ENCODE peak calls at places on chromosome 4, in seven cellular contexts. One of them, this sample, is unnamed.

GRCh38 chr4:151719045-151719743 is 41.6 kb downstream of the GATB start:
- DNase-seq in psoas muscle: no peak
- DNase-seq in suprapubic skin: no peak
- DNase-seq in thyroid gland: no peak
- DNase-seq in left ventricle myocardium inferior: peak
- DNase-seq in ovary: no peak
- DNase-seq in MM.1S: no peak
- DNase-seq in this sample: no peak

GRCh38 chr4:152415980-152416379 is 119.9 kb downstream of the FBXW7 start:
- DNase-seq in psoas muscle: no peak
- DNase-seq in thyroid gland: no peak
- DNase-seq in left ventricle myocardium inferior: no peak
- DNase-seq in suprapubic skin: no peak
- DNase-seq in MM.1S: no peak
- DNase-seq in ovary: no peak
- DNase-seq in this sample: no peak

GRCh38 chr4:234178-234577 is 71.1 kb downstream of the ZNF732 start:
- DNase-seq in psoas muscle: no peak
- DNase-seq in suprapubic skin: no peak
- DNase-seq in ovary: no peak
- DNase-seq in thyroid gland: no peak
- DNase-seq in MM.1S: no peak
- DNase-seq in left ventricle myocardium inferior: no peak
- DNase-seq in this sample: no peak

GRCh38 chr4:145153904-145154298 is 26.5 kb downstream of the OTUD4 start:
- DNase-seq in psoas muscle: no peak
- DNase-seq in thyroid gland: no peak
- DNase-seq in suprapubic skin: no peak
- DNase-seq in ovary: no peak
- DNase-seq in MM.1S: peak
- DNase-seq in left ventricle myocardium inferior: no peak
- DNase-seq in this sample: no peak

GRCh38 chr4:75924309-75924708 is 16.5 kb downstream of the NAAA start:
- DNase-seq in left ventricle myocardium inferior: no peak
- DNase-seq in psoas muscle: no peak
- DNase-seq in ovary: no peak
- DNase-seq in suprapubic skin: no peak
- DNase-seq in MM.1S: no peak
- DNase-seq in thyroid gland: no peak
- DNase-seq in this sample: no peak

GRCh38 chr4:22514001-22514400 is 1.9 kb downstream of the ADGRA3 start:
- DNase-seq in psoas muscle: no peak
- DNase-seq in thyroid gland: no peak
- DNase-seq in suprapubic skin: no peak
- DNase-seq in ovary: no peak
- DNase-seq in MM.1S: no peak
- DNase-seq in left ventricle myocardium inferior: no peak
- DNase-seq in this sample: no peak

GRCh38 chr4:74755486-74755885 is 38.8 kb downstream of the BTC start:
- DNase-seq in MM.1S: no peak
- DNase-seq in ovary: no peak
- DNase-seq in thyroid gland: peak
- DNase-seq in psoas muscle: no peak
- DNase-seq in left ventricle myocardium inferior: no peak
- DNase-seq in suprapubic skin: no peak
- DNase-seq in this sample: no peak

GRCh38 chr4:151025759-151026158 is 10.7 kb upstream of the LRBA start:
- DNase-seq in MM.1S: no peak
- DNase-seq in psoas muscle: no peak
- DNase-seq in left ventricle myocardium inferior: no peak
- DNase-seq in ovary: no peak
- DNase-seq in suprapubic skin: no peak
- DNase-seq in thyroid gland: no peak
- DNase-seq in this sample: no peak

GRCh38 chr4:18767921-18768320 is 746.4 kb upstream of the LCORL start:
- DNase-seq in ovary: no peak
- DNase-seq in psoas muscle: no peak
- DNase-seq in suprapubic skin: no peak
- DNase-seq in MM.1S: no peak
- DNase-seq in left ventricle myocardium inferior: no peak
- DNase-seq in thyroid gland: no peak
- DNase-seq in this sample: no peak

GRCh38 chr4:5374577-5374976 is 323.3 kb downstream of the STK32B start:
- DNase-seq in psoas muscle: no peak
- DNase-seq in suprapubic skin: no peak
- DNase-seq in thyroid gland: no peak
- DNase-seq in ovary: no peak
- DNase-seq in MM.1S: no peak
- DNase-seq in left ventricle myocardium inferior: no peak
- DNase-seq in this sample: no peak

GRCh38 chr4:143558823-143559756 is 45.6 kb downstream of the SMARCA5 start:
- DNase-seq in thyroid gland: peak
- DNase-seq in psoas muscle: peak
- DNase-seq in suprapubic skin: peak
- DNase-seq in MM.1S: peak
- DNase-seq in left ventricle myocardium inferior: peak
- DNase-seq in ovary: peak
- DNase-seq in this sample: peak

GRCh38 chr4:6372649-6373525 is 99.5 kb downstream of the PPP2R2C start:
- DNase-seq in MM.1S: peak
- DNase-seq in ovary: no peak
- DNase-seq in thyroid gland: no peak
- DNase-seq in psoas muscle: peak
- DNase-seq in left ventricle myocardium inferior: peak
- DNase-seq in suprapubic skin: no peak
- DNase-seq in this sample: peak

GRCh38 chr4:176270669-176271068 is 1.6 kb upstream of the ASB5 start:
- DNase-seq in psoas muscle: peak
- DNase-seq in left ventricle myocardium inferior: no peak
- DNase-seq in ovary: no peak
- DNase-seq in MM.1S: no peak
- DNase-seq in suprapubic skin: no peak
- DNase-seq in thyroid gland: no peak
- DNase-seq in this sample: no peak

DNA sequence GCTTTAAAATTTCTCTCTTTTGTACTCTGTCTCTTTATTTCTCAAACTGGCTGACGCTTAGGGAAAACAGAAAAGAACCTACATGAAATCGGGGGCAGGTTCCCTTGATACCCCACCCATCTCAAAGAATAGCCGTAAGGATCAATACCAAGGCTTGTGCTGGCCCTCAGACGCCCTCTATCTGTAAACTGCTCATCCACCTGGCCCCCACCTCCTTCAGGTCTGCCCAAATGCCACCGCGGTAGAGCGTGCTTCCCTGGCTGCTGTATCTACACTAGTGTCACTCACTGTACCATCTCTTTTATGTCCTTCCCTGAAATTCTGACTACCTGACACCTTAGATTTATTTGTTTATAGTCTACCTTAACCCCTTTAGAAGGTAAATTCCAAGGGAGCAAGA is 62.8 kb downstream of the SMIM20 start:
- DNase-seq in ovary: no peak
- DNase-seq in suprapubic skin: no peak
- DNase-seq in thyroid gland: no peak
- DNase-seq in left ventricle myocardium inferior: no peak
- DNase-seq in MM.1S: no peak
- DNase-seq in psoas muscle: no peak
- DNase-seq in this sample: no peak
- TF ChIP-seq CTCF in ovary: no peak
- TF ChIP-seq CTCF in suprapubic skin: no peak
- TF ChIP-seq CTCF in thyroid gland: no peak
- TF ChIP-seq CTCF in left ventricle myocardium inferior: no peak
- TF ChIP-seq CTCF in MM.1S: no peak
- TF ChIP-seq CTCF in psoas muscle: no peak
- TF ChIP-seq CTCF in this sample: no peak

GRCh38 chr4:139851133-139851532 is 185.5 kb downstream of the MGST2 start:
- DNase-seq in ovary: no peak
- DNase-seq in left ventricle myocardium inferior: no peak
- DNase-seq in suprapubic skin: no peak
- DNase-seq in psoas muscle: no peak
- DNase-seq in MM.1S: no peak
- DNase-seq in thyroid gland: no peak
- DNase-seq in this sample: no peak
- H3K27ac ChIP-seq in ovary: no peak
- H3K27ac ChIP-seq in left ventricle myocardium inferior: no peak
- H3K27ac ChIP-seq in suprapubic skin: no peak
- H3K27ac ChIP-seq in psoas muscle: no peak
- H3K27ac ChIP-seq in MM.1S: no peak
- H3K27ac ChIP-seq in thyroid gland: no peak
- H3K27ac ChIP-seq in this sample: no peak

GRCh38 chr4:2262944-2263250 is 988 bp upstream of the MXD4 start:
- DNase-seq in MM.1S: no peak
- DNase-seq in ovary: no peak
- DNase-seq in suprapubic skin: no peak
- DNase-seq in left ventricle myocardium inferior: no peak
- DNase-seq in thyroid gland: no peak
- DNase-seq in psoas muscle: no peak
- DNase-seq in this sample: no peak

GRCh38 chr4:2261110-2261852 is 628 bp downstream of the MXD4 start:
- DNase-seq in psoas muscle: peak
- DNase-seq in thyroid gland: peak
- DNase-seq in ovary: peak
- DNase-seq in MM.1S: peak
- DNase-seq in suprapubic skin: peak
- DNase-seq in left ventricle myocardium inferior: peak
- DNase-seq in this sample: no peak

GRCh38 chr4:2261853-2262144 is at the start of gene MXD4:
- DNase-seq in MM.1S: no peak
- DNase-seq in psoas muscle: no peak
- DNase-seq in suprapubic skin: no peak
- DNase-seq in thyroid gland: no peak
- DNase-seq in left ventricle myocardium inferior: no peak
- DNase-seq in ovary: no peak
- DNase-seq in this sample: no peak

GRCh38 chr4:2263701-2264321 is 1.9 kb upstream of the MXD4 start:
- DNase-seq in thyroid gland: no peak
- DNase-seq in MM.1S: peak
- DNase-seq in ovary: peak
- DNase-seq in psoas muscle: peak
- DNase-seq in suprapubic skin: peak
- DNase-seq in left ventricle myocardium inferior: peak
- DNase-seq in this sample: no peak

GRCh38 chr4:2262145-2262943 is 435 bp upstream of the MXD4 start:
- DNase-seq in psoas muscle: peak
- DNase-seq in ovary: peak
- DNase-seq in suprapubic skin: peak
- DNase-seq in MM.1S: peak
- DNase-seq in thyroid gland: peak
- DNase-seq in left ventricle myocardium inferior: peak
- DNase-seq in this sample: peak
- H3K4me3 ChIP-seq in psoas muscle: peak
- H3K4me3 ChIP-seq in ovary: peak
- H3K4me3 ChIP-seq in suprapubic skin: peak
- H3K4me3 ChIP-seq in MM.1S: peak
- H3K4me3 ChIP-seq in thyroid gland: no peak
- H3K4me3 ChIP-seq in left ventricle myocardium inferior: peak
- H3K4me3 ChIP-seq in this sample: peak

GRCh38 chr4:98546910-98547544 is 111.4 kb downstream of the TSPAN5 start:
- DNase-seq in MM.1S: no peak
- DNase-seq in psoas muscle: no peak
- DNase-seq in left ventricle myocardium inferior: no peak
- DNase-seq in suprapubic skin: no peak
- DNase-seq in ovary: peak
- DNase-seq in thyroid gland: peak
- DNase-seq in this sample: peak
- TF ChIP-seq CTCF in MM.1S: no peak
- TF ChIP-seq CTCF in psoas muscle: no peak
- TF ChIP-seq CTCF in left ventricle myocardium inferior: no peak
- TF ChIP-seq CTCF in suprapubic skin: no peak
- TF ChIP-seq CTCF in ovary: no peak
- TF ChIP-seq CTCF in thyroid gland: peak
- TF ChIP-seq CTCF in this sample: no peak

DNA sequence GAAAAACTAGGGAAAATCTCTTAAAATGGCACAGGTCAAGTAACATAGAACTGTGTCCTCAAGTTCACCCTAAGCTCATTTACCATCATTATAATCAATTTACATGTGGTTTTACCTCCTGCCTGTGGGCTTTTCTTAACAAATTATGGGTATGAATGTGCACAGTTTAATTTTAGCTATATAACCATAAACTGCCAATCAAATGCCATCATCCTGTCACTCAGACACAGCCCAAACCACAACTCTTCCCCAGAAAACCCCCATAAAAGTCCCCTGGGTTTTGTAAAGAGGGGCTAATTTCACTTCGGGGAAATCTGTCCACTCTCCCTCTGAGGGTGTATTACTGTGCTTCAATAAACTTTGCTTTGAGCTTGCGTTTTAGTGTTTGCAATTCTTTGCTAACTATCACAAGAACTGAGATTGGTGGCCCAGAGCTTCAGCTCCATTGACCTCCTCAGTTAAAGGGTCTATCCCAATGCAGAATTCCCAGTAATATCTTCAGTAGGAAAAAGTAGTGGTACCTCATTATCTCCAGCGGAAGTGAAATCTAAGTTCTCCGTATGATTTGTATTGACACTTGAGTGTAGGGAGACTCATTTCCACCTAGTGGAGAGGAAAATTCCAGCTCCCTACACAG is 394.6 kb downstream of the SPOCK3 start:
- DNase-seq in MM.1S: no peak
- DNase-seq in psoas muscle: no peak
- DNase-seq in suprapubic skin: no peak
- DNase-seq in ovary: no peak
- DNase-seq in left ventricle myocardium inferior: no peak
- DNase-seq in thyroid gland: no peak
- DNase-seq in this sample: no peak
- H3K27ac ChIP-seq in MM.1S: no peak
- H3K27ac ChIP-seq in psoas muscle: no peak
- H3K27ac ChIP-seq in suprapubic skin: no peak
- H3K27ac ChIP-seq in ovary: no peak
- H3K27ac ChIP-seq in left ventricle myocardium inferior: no peak
- H3K27ac ChIP-seq in thyroid gland: no peak
- H3K27ac ChIP-seq in this sample: no peak

GRCh38 chr4:182142146-182143085 is 100.8 kb upstream of the TENM3 start:
- DNase-seq in suprapubic skin: no peak
- DNase-seq in psoas muscle: no peak
- DNase-seq in ovary: no peak
- DNase-seq in MM.1S: no peak
- DNase-seq in left ventricle myocardium inferior: no peak
- DNase-seq in thyroid gland: peak
- DNase-seq in this sample: peak
- H3K4me3 ChIP-seq in suprapubic skin: peak
- H3K4me3 ChIP-seq in psoas muscle: peak
- H3K4me3 ChIP-seq in ovary: peak
- H3K4me3 ChIP-seq in MM.1S: peak
- H3K4me3 ChIP-seq in left ventricle myocardium inferior: peak
- H3K4me3 ChIP-seq in thyroid gland: peak
- H3K4me3 ChIP-seq in this sample: peak

DNA sequence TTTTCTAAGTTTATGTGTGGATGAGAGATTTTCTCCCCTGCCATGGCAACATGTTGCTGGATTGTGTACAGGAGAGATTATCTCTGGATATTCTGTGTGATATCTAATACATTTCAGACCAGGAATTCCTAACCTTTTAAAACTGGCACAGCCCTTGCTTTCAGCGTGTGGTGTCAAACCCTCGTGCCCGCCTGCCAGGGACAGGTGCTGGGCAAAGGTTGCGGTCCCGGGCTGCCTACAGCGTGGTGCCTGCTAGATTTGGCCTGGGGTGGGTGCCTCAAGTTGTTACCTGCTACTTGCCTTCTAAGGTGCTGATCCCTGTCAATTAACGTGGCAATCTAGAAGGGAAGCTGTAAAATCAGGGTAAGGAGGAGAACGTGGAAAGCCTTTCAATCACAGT is 100.6 kb downstream of the TMEM131L start:
- DNase-seq in ovary: no peak
- DNase-seq in thyroid gland: no peak
- DNase-seq in left ventricle myocardium inferior: peak
- DNase-seq in suprapubic skin: no peak
- DNase-seq in MM.1S: no peak
- DNase-seq in psoas muscle: peak
- DNase-seq in this sample: no peak
- TF ChIP-seq CTCF in ovary: no peak
- TF ChIP-seq CTCF in thyroid gland: no peak
- TF ChIP-seq CTCF in left ventricle myocardium inferior: no peak
- TF ChIP-seq CTCF in suprapubic skin: no peak
- TF ChIP-seq CTCF in MM.1S: no peak
- TF ChIP-seq CTCF in psoas muscle: no peak
- TF ChIP-seq CTCF in this sample: no peak